ENCODE peak calls at places on chromosome 1, in eight cellular contexts. One of them, this sample, is unnamed.
A peak's percentile ranks its signal among the peaks of the same experiment; 100 is the strongest.

GRCh38 chr1:31196685-31197084 is 43.0 kb downstream of the NKAIN1 start:
- DNase-seq in heart left ventricle: no peak
- DNase-seq in lower lobe of right lung: no peak
- DNase-seq in cardiac muscle cell: peak; percentile 56
- DNase-seq in Karpas-422: no peak
- DNase-seq in Panc1: no peak
- DNase-seq in IMR-90: peak; percentile 35
- DNase-seq in suprapubic skin: no peak
- DNase-seq in this sample: no peak

GRCh38 chr1:236206548-236206947 is 64.2 kb downstream of the GPR137B start:
- DNase-seq in heart left ventricle: peak; percentile 16
- DNase-seq in lower lobe of right lung: no peak
- DNase-seq in cardiac muscle cell: no peak
- DNase-seq in Karpas-422: no peak
- DNase-seq in Panc1: no peak
- DNase-seq in IMR-90: no peak
- DNase-seq in suprapubic skin: no peak
- DNase-seq in this sample: no peak

GRCh38 chr1:228081144-228081543 is 1.4 kb upstream of the ARF1 start:
- DNase-seq in heart left ventricle: no peak
- DNase-seq in lower lobe of right lung: peak; percentile 32
- DNase-seq in cardiac muscle cell: no peak
- DNase-seq in Karpas-422: no peak
- DNase-seq in Panc1: no peak
- DNase-seq in IMR-90: no peak
- DNase-seq in suprapubic skin: no peak
- DNase-seq in this sample: no peak

GRCh38 chr1:982765-983436 is 1.0 kb upstream of the PERM1 start:
- DNase-seq in heart left ventricle: peak; percentile 22
- DNase-seq in lower lobe of right lung: no peak
- DNase-seq in cardiac muscle cell: no peak
- DNase-seq in Karpas-422: no peak
- DNase-seq in Panc1: no peak
- DNase-seq in IMR-90: no peak
- DNase-seq in suprapubic skin: no peak
- DNase-seq in this sample: no peak

GRCh38 chr1:194300340-194300739 is 1113.9 kb upstream of the B3GALT2 start:
- DNase-seq in heart left ventricle: no peak
- DNase-seq in lower lobe of right lung: no peak
- DNase-seq in cardiac muscle cell: no peak
- DNase-seq in Karpas-422: no peak
- DNase-seq in Panc1: no peak
- DNase-seq in IMR-90: peak; percentile 1
- DNase-seq in suprapubic skin: no peak
- DNase-seq in this sample: no peak

GRCh38 chr1:93822710-93823425 is 56.1 kb downstream of the DNTTIP2 start:
- DNase-seq in heart left ventricle: no peak
- DNase-seq in lower lobe of right lung: no peak
- DNase-seq in cardiac muscle cell: no peak
- DNase-seq in Karpas-422: no peak
- DNase-seq in Panc1: no peak
- DNase-seq in IMR-90: peak; percentile 32
- DNase-seq in suprapubic skin: no peak
- DNase-seq in this sample: no peak

GRCh38 chr1:23957096-23957495 is 2.5 kb upstream of the PNRC2 start:
- DNase-seq in heart left ventricle: peak; percentile 25
- DNase-seq in lower lobe of right lung: peak; percentile 58
- DNase-seq in cardiac muscle cell: no peak
- DNase-seq in Karpas-422: no peak
- DNase-seq in Panc1: no peak
- DNase-seq in IMR-90: no peak
- DNase-seq in suprapubic skin: no peak
- DNase-seq in this sample: peak; percentile 56

GRCh38 chr1:203663294-203663693 is 36.7 kb downstream of the ATP2B4 start:
- DNase-seq in heart left ventricle: no peak
- DNase-seq in lower lobe of right lung: no peak
- DNase-seq in cardiac muscle cell: peak; percentile 59
- DNase-seq in Karpas-422: no peak
- DNase-seq in Panc1: peak; percentile 89
- DNase-seq in IMR-90: peak; percentile 98
- DNase-seq in suprapubic skin: no peak
- DNase-seq in this sample: peak; percentile 73

GRCh38 chr1:178938281-178938958 is 67.5 kb upstream of the ANGPTL1 start:
- DNase-seq in heart left ventricle: no peak
- DNase-seq in lower lobe of right lung: no peak
- DNase-seq in cardiac muscle cell: no peak
- DNase-seq in Karpas-422: no peak
- DNase-seq in Panc1: no peak
- DNase-seq in IMR-90: no peak
- DNase-seq in suprapubic skin: no peak
- DNase-seq in this sample: no peak

GRCh38 chr1:66401244-66401643 is 132.7 kb upstream of the SGIP1 start:
- DNase-seq in heart left ventricle: no peak
- DNase-seq in lower lobe of right lung: no peak
- DNase-seq in cardiac muscle cell: no peak
- DNase-seq in Karpas-422: no peak
- DNase-seq in Panc1: no peak
- DNase-seq in IMR-90: no peak
- DNase-seq in suprapubic skin: no peak
- DNase-seq in this sample: no peak

GRCh38 chr1:169586067-169586394 is 250 bp downstream of the F5 start:
- DNase-seq in heart left ventricle: no peak
- DNase-seq in lower lobe of right lung: no peak
- DNase-seq in cardiac muscle cell: no peak
- DNase-seq in Karpas-422: no peak
- DNase-seq in Panc1: no peak
- DNase-seq in IMR-90: no peak
- DNase-seq in suprapubic skin: no peak
- DNase-seq in this sample: no peak

GRCh38 chr1:29275435-29275834 is 39.1 kb downstream of the PTPRU start:
- DNase-seq in heart left ventricle: no peak
- DNase-seq in lower lobe of right lung: no peak
- DNase-seq in cardiac muscle cell: no peak
- DNase-seq in Karpas-422: no peak
- DNase-seq in Panc1: no peak
- DNase-seq in IMR-90: no peak
- DNase-seq in suprapubic skin: peak; percentile 50
- DNase-seq in this sample: no peak

GRCh38 chr1:205458777-205459566 is 3.1 kb upstream of the BLACAT1 start:
- DNase-seq in heart left ventricle: peak; percentile 32
- DNase-seq in lower lobe of right lung: no peak
- DNase-seq in cardiac muscle cell: peak; percentile 80
- DNase-seq in Karpas-422: peak; percentile 64
- DNase-seq in Panc1: no peak
- DNase-seq in IMR-90: peak; percentile 58
- DNase-seq in suprapubic skin: no peak
- DNase-seq in this sample: no peak

DNA sequence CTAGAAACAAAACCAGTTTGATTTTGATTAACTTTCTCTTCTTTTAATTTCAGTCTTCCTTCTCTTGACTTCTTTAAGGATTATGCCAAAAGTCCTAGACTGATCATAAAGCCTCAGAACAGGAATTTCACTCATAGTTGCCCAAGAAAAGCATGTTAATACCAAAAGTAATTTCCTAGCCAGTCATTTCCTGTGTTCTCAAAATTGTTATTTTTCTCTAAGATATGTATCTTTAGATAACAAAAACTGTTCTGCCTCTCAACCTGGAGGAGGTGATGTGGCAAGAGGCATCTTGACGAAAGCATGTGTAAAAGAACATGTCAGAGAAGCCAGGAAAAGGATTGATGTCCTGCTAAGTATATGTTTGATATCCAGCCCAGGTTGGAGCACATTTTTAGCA is 78.0 kb upstream of the IPO9 start:
- DNase-seq in heart left ventricle: no peak
- DNase-seq in lower lobe of right lung: no peak
- DNase-seq in cardiac muscle cell: peak; percentile 78
- DNase-seq in Karpas-422: no peak
- DNase-seq in Panc1: no peak
- DNase-seq in IMR-90: peak; percentile 84
- DNase-seq in suprapubic skin: no peak
- DNase-seq in this sample: no peak
- H3K27me3 ChIP-seq in heart left ventricle: no peaks in the 10 kb centered on the region
- H3K27me3 ChIP-seq in lower lobe of right lung: no peaks in the 10 kb centered on the region
- H3K27me3 ChIP-seq in cardiac muscle cell: no peaks in the 10 kb centered on the region
- H3K27me3 ChIP-seq in Karpas-422: no peaks in the 10 kb centered on the region
- H3K27me3 ChIP-seq in Panc1: no peaks in the 10 kb centered on the region
- H3K27me3 ChIP-seq in IMR-90: no peaks in the 10 kb centered on the region
- H3K27me3 ChIP-seq in suprapubic skin: no peaks in the 10 kb centered on the region
- H3K27me3 ChIP-seq in this sample: no peaks in the 10 kb centered on the region

GRCh38 chr1:26785611-26786436 is 1.9 kb upstream of the PIGV start:
- DNase-seq in heart left ventricle: peak; percentile 48
- DNase-seq in lower lobe of right lung: no peak
- DNase-seq in cardiac muscle cell: peak; percentile 53
- DNase-seq in Karpas-422: peak; percentile 63
- DNase-seq in Panc1: no peak
- DNase-seq in IMR-90: peak; percentile 48
- DNase-seq in suprapubic skin: no peak
- DNase-seq in this sample: no peak

GRCh38 chr1:26787706-26788514 is at the start of gene PIGV:
- DNase-seq in heart left ventricle: peak; percentile 90
- DNase-seq in lower lobe of right lung: peak; percentile 91
- DNase-seq in cardiac muscle cell: peak; percentile 88
- DNase-seq in Karpas-422: peak; percentile 95
- DNase-seq in Panc1: no peak
- DNase-seq in IMR-90: peak; percentile 75
- DNase-seq in suprapubic skin: peak; percentile 92
- DNase-seq in this sample: peak; percentile 82

GRCh38 chr1:26786437-26787380 is 1.0 kb upstream of the PIGV start:
- DNase-seq in heart left ventricle: peak; percentile 79
- DNase-seq in lower lobe of right lung: peak; percentile 66
- DNase-seq in cardiac muscle cell: peak; percentile 94
- DNase-seq in Karpas-422: peak; percentile 81
- DNase-seq in Panc1: no peak
- DNase-seq in IMR-90: peak; percentile 86
- DNase-seq in suprapubic skin: peak; percentile 90
- DNase-seq in this sample: no peak

GRCh38 chr1:26788515-26788785 is 700 bp downstream of the PIGV start:
- DNase-seq in heart left ventricle: no peak
- DNase-seq in lower lobe of right lung: peak; percentile 57
- DNase-seq in cardiac muscle cell: no peak
- DNase-seq in Karpas-422: no peak
- DNase-seq in Panc1: no peak
- DNase-seq in IMR-90: no peak
- DNase-seq in suprapubic skin: no peak
- DNase-seq in this sample: no peak

DNA sequence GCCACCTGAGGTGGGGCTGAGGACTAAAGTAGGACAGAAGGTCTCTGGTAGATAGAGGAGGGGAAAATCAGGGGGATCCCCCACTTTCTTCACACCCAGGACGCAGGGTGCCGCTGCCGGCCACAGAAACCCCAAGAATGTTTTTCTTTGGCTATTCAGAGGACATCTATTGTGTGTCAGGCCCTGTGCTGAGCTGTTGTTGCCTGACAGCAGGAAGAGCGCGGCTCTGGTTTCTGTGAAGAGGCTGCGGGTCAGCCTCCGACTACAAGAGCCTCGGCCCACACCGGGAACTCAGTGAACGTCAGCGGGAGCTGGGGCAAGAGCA is 407 bp upstream of the PIGV start:
- DNase-seq in heart left ventricle: no peak
- DNase-seq in lower lobe of right lung: no peak
- DNase-seq in cardiac muscle cell: peak; percentile 69
- DNase-seq in Karpas-422: no peak
- DNase-seq in Panc1: no peak
- DNase-seq in IMR-90: peak; percentile 53
- DNase-seq in suprapubic skin: no peak
- DNase-seq in this sample: no peak
- H3K4me1 ChIP-seq in heart left ventricle: peaks cover 12% of the 10 kb centered on the region
- H3K4me1 ChIP-seq in lower lobe of right lung: peaks cover 58% of the 10 kb centered on the region
- H3K4me1 ChIP-seq in cardiac muscle cell: peaks cover 32% of the 10 kb centered on the region
- H3K4me1 ChIP-seq in Karpas-422: peaks cover 65% of the 10 kb centered on the region
- H3K4me1 ChIP-seq in Panc1: peaks cover 69% of the 10 kb centered on the region
- H3K4me1 ChIP-seq in IMR-90: peaks cover 35% of the 10 kb centered on the region
- H3K4me1 ChIP-seq in suprapubic skin: peaks cover 59% of the 10 kb centered on the region
- H3K4me1 ChIP-seq in this sample: peaks cover 20% of the 10 kb centered on the region

DNA sequence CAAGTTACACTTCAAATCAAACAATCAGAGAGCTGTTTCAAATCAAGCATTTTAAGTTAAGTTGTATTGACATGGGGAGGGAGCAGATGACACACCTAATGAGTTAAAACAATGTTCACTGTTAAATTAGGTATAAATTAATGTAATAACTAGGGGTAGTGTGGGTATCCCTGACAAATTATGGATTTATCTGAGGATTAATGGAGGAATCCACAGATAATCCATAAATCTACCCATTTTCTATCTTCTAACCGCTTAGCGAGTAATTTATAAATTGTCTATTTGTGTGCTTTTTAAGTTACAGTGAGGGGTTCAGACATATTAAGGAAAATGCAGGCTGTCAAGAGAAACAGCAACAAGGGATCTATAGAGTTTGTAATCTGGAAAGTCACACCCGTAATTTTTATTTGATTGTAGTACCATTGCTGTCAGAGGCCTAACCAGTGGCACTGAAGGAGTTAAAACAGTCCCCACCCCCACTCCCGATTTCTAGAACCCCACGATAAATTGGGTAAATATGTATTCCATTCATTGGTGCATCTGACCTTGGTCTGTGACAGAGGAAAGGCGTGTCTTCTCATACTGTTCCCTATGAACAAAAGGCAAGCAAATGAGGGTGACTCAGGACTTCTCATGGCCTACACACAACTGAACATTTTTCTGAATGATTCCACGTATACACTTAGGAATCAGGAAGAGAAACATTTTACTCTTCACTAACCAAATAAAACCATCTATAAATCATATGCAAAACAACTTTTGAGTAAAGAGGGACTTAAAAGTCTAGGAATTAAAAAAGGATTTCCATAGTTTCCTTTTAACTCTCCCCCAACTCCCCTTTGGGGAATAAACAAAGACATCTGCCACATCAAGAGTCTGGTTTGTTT is 7.4 kb downstream of the IRF2BP2 start:
- DNase-seq in heart left ventricle: peak; percentile 43
- DNase-seq in lower lobe of right lung: no peak
- DNase-seq in cardiac muscle cell: peak; percentile 88
- DNase-seq in Karpas-422: peak; percentile 65
- DNase-seq in Panc1: no peak
- DNase-seq in IMR-90: peak; percentile 98
- DNase-seq in suprapubic skin: no peak
- DNase-seq in this sample: no peak
- H3K4me3 ChIP-seq in heart left ventricle: no peak overlapping the region
- H3K4me3 ChIP-seq in lower lobe of right lung: peak overlapping the region; percentile 85
- H3K4me3 ChIP-seq in cardiac muscle cell: peak overlapping the region; percentile 95
- H3K4me3 ChIP-seq in Karpas-422: peak overlapping the region; percentile 28
- H3K4me3 ChIP-seq in Panc1: peak overlapping the region; percentile 96
- H3K4me3 ChIP-seq in IMR-90: peak overlapping the region; percentile 6
- H3K4me3 ChIP-seq in suprapubic skin: peak overlapping the region; percentile 87
- H3K4me3 ChIP-seq in this sample: peak overlapping the region; percentile 63

GRCh38 chr1:39692152-39693064 is 1.2 kb upstream of the HPCAL4 start:
- DNase-seq in heart left ventricle: no peak
- DNase-seq in lower lobe of right lung: peak; percentile 73
- DNase-seq in cardiac muscle cell: no peak
- DNase-seq in Karpas-422: no peak
- DNase-seq in Panc1: no peak
- DNase-seq in IMR-90: no peak
- DNase-seq in suprapubic skin: no peak
- DNase-seq in this sample: no peak
- H3K27me3 ChIP-seq in heart left ventricle: peaks cover 8% of the 10 kb centered on the region
- H3K27me3 ChIP-seq in lower lobe of right lung: peaks cover 35% of the 10 kb centered on the region
- H3K27me3 ChIP-seq in cardiac muscle cell: peaks cover 99% of the 10 kb centered on the region
- H3K27me3 ChIP-seq in Karpas-422: no peaks in the 10 kb centered on the region
- H3K27me3 ChIP-seq in Panc1: peaks cover 22% of the 10 kb centered on the region
- H3K27me3 ChIP-seq in IMR-90: peaks cover 84% of the 10 kb centered on the region
- H3K27me3 ChIP-seq in suprapubic skin: peaks cover 67% of the 10 kb centered on the region
- H3K27me3 ChIP-seq in this sample: peaks cover 23% of the 10 kb centered on the region